ENCODE peak calls at places on chromosomes 6 and 20, in four cellular contexts. H is IMR-90, P is K562, K is keratinocyte. B is an unnamed sample.

GRCh38 chr6:41236276-41236675 is 8.1 kb downstream of the TREML4 start:
- DNase-seq in K (no peak), H (no peak), P (no peak), B (no peak)

GRCh38 chr6:97177905-97178304 is 105.1 kb downstream of the MMS22L start:
- DNase-seq in H (peak; percentile 31), K (no peak), P (no peak), B (no peak)

GRCh38 chr20:35344354-35344837 is 52.2 kb upstream of the FAM83C start:
- DNase-seq in K (no peak), H (peak; percentile 96), P (peak; percentile 57), B (peak; percentile 88)

GRCh38 chr6:14772188-14772587 is 473.7 kb upstream of the JARID2 start:
- DNase-seq in H (no peak), K (no peak), P (no peak), B (no peak)

GRCh38 chr6:155436981-155437749 is 18.5 kb downstream of the NOX3 start:
- DNase-seq in H (peak; percentile 42), P (no peak), K (no peak), B (peak; percentile 65)

GRCh38 chr20:46102940-46103339 is 13.2 kb upstream of the NCOA5 start:
- DNase-seq in P (no peak), K (no peak), H (no peak), B (no peak)

GRCh38 chr20:44025756-44026155 is 111.1 kb downstream of the TOX2 start:
- DNase-seq in P (no peak), K (no peak), H (no peak), B (no peak)

GRCh38 chr6:111591901-111592461 is 13.7 kb downstream of the TRAF3IP2 start:
- DNase-seq in K (peak; percentile 76), P (no peak), H (no peak), B (no peak)

GRCh38 chr20:14210146-14210545 is 127.3 kb downstream of the FLRT3 start:
- DNase-seq in K (no peak), P (no peak), H (no peak), B (no peak)

GRCh38 chr6:121806116-121806515 is 370.7 kb downstream of the GJA1 start:
- DNase-seq in P (no peak), K (no peak), H (no peak), B (no peak)

GRCh38 chr6:101397199-101397598 is 3.7 kb downstream of the GRIK2 start:
- DNase-seq in K (no peak), P (no peak), H (peak; percentile 70), B (no peak)

GRCh38 chr6:50030777-50031562 is 9.2 kb upstream of the DEFB110 start:
- DNase-seq in P (peak; percentile 12), K (no peak), H (peak; percentile 5), B (no peak)

GRCh38 chr6:100464910-100465700 is at the start of gene SIM1:
- DNase-seq in H (peak; percentile 59), K (no peak), P (no peak), B (peak; percentile 91)

GRCh38 chr20:64164123-64164836 is at the start of gene MYT1:
- DNase-seq in K (no peak), P (no peak), H (no peak), B (no peak)

GRCh38 chr6:85464260-85464644 is 14.4 kb downstream of the NT5E start:
- DNase-seq in P (no peak), K (no peak), H (peak; percentile 98), B (peak; percentile 98)

GRCh38 chr6:57252137-57252536 is 30.0 kb upstream of the RAB23 start:
- DNase-seq in K (no peak), H (no peak), P (no peak), B (no peak)

GRCh38 chr6:18216411-18216810 is 47.9 kb downstream of the DEK start:
- DNase-seq in H (peak; percentile 80), P (no peak), K (no peak), B (no peak)

GRCh38 chr6:18410412-18410811 is 23.3 kb downstream of the RNF144B start:
- DNase-seq in K (no peak), P (no peak), H (no peak), B (no peak)

GRCh38 chr6:170162011-170162770 is 128.7 kb downstream of the DLL1 start:
- DNase-seq in P (no peak), K (no peak), H (no peak), B (no peak)

GRCh38 chr6:114284281-114284680 is 58.5 kb downstream of the HS3ST5 start:
- DNase-seq in K (no peak), H (no peak), P (no peak), B (no peak)

GRCh38 chr20:38338849-38339520 is 7.3 kb upstream of the LBP start:
- DNase-seq in H (no peak), K (no peak), P (no peak), B (no peak)

GRCh38 chr6:152233547-152234320 is 403.4 kb downstream of the SYNE1 start:
- DNase-seq in K (no peak), H (no peak), P (no peak), B (peak; percentile 73)

GRCh38 chr6:16805190-16805860 is 44.1 kb upstream of the ATXN1 start:
- DNase-seq in K (peak; percentile 13), H (no peak), P (no peak), B (no peak)

GRCh38 chr20:5393218-5393870 is 76.6 kb upstream of the PROKR2 start:
- DNase-seq in K (no peak), H (no peak), P (no peak), B (no peak)

GRCh38 chr20:35954907-35955251 is 577 bp upstream of the SCAND1 start:
- DNase-seq in H (peak; percentile 43), P (no peak), K (no peak), B (no peak)

GRCh38 chr20:5489596-5489995 is 172.8 kb upstream of the PROKR2 start:
- DNase-seq in H (no peak), P (no peak), K (no peak), B (no peak)

GRCh38 chr6:117781550-117781949 is 106.3 kb downstream of the NUS1 start:
- DNase-seq in H (no peak), K (no peak), P (no peak), B (no peak)

GRCh38 chr6:144133225-144133821 is 17.0 kb upstream of the STX11 start:
- DNase-seq in H (no peak), P (no peak), K (no peak), B (no peak)

GRCh38 chr20:51422912-51423667 is 119.4 kb downstream of the NFATC2 start:
- DNase-seq in P (no peak), H (no peak), K (no peak), B (no peak)

GRCh38 chr6:110552076-110552475 is 75.7 kb upstream of the SLC22A16 start:
- DNase-seq in H (no peak), P (no peak), K (no peak), B (no peak)

GRCh38 chr6:145063091-145063490 is 672.2 kb downstream of the EPM2A start:
- DNase-seq in P (no peak), H (peak; percentile 18), K (no peak), B (no peak)

GRCh38 chr6:124535746-124536145 is 426.5 kb upstream of the RNF217 start:
- DNase-seq in K (no peak), P (no peak), H (no peak), B (peak; percentile 23)

GRCh38 chr6:155120034-155120433 is 124.9 kb downstream of the TIAM2 start:
- DNase-seq in K (no peak), P (no peak), H (no peak), B (no peak)

GRCh38 chr6:5713519-5713918 is 293.2 kb downstream of the NRN1 start:
- DNase-seq in K (no peak), P (no peak), H (no peak), B (no peak)

GRCh38 chr6:138979365-138979764 is 8.7 kb downstream of the REPS1 start:
- DNase-seq in P (no peak), H (peak; percentile 17), K (no peak), B (no peak)

GRCh38 chr6:21601932-21602390 is 8.4 kb downstream of the SOX4 start:
- DNase-seq in H (no peak), P (no peak), K (no peak), B (peak; percentile 34)

GRCh38 chr6:43575105-43575771 is 600 bp downstream of the XPO5 start:
- DNase-seq in P (peak; percentile 85), H (peak; percentile 9), K (no peak), B (peak; percentile 53)

GRCh38 chr6:63502165-63502564 is 70.1 kb upstream of the LOC128125822 start:
- DNase-seq in H (no peak), K (no peak), P (no peak), B (no peak)
- H3K9me1 ChIP-seq in H (no peaks in the 10 kb centered on the region), K (no peaks in the 10 kb centered on the region), P (no peaks in the 10 kb centered on the region), B (no peaks in the 10 kb centered on the region)

GRCh38 chr20:48690888-48691287 is 136.9 kb downstream of the PREX1 start:
- DNase-seq in H (peak; percentile 36), K (no peak), P (peak; percentile 46), B (no peak)

GRCh38 chr20:48689874-48690571 is 137.8 kb downstream of the PREX1 start:
- DNase-seq in K (no peak), H (no peak), P (no peak), B (no peak)

GRCh38 chr20:48694466-48694865 is 133.3 kb downstream of the PREX1 start:
- DNase-seq in K (no peak), P (no peak), H (no peak), B (no peak)

GRCh38 chr20:48689388-48689787 is 138.4 kb downstream of the PREX1 start:
- DNase-seq in H (no peak), K (no peak), P (no peak), B (no peak)

DNA sequence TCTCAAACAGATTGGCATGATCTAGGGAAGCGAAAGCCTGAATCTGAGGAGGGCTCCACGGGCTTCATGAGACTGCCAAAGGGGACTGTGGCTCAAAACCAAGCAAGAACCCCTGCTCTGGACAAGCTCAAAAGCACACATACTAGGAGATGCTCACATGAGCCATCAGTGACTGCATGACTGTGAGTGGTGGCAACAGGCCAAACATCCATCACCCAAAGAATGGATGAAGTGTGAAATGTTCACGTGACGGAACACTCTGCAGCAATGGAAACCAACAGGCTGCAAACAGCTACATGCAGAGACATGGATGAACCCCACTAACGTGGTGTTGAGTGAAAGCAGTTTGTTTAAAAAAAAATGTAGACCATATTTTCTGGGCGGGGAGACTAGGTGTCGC is 136.3 kb downstream of the PREX1 start:
- DNase-seq in K (no peak), H (peak; percentile 20), P (no peak), B (no peak)
- H3K9me1 ChIP-seq in K (no peaks in the 10 kb centered on the region), H (peaks cover 3% of the 10 kb centered on the region), P (peaks cover under 1% of the 10 kb centered on the region), B (no peaks in the 10 kb centered on the region)

GRCh38 chr20:63048516-63049190 is 41.9 kb upstream of the BHLHE23 start:
- DNase-seq in P (no peak), H (no peak), K (no peak), B (no peak)

GRCh38 chr20:63049561-63050221 is 42.9 kb upstream of the BHLHE23 start:
- DNase-seq in P (no peak), H (no peak), K (no peak), B (no peak)

GRCh38 chr20:63050406-63050805 is 43.6 kb upstream of the BHLHE23 start:
- DNase-seq in P (no peak), K (no peak), H (no peak), B (no peak)

GRCh38 chr20:63047946-63048345 is 41.2 kb upstream of the BHLHE23 start:
- DNase-seq in P (no peak), H (no peak), K (no peak), B (no peak)

DNA sequence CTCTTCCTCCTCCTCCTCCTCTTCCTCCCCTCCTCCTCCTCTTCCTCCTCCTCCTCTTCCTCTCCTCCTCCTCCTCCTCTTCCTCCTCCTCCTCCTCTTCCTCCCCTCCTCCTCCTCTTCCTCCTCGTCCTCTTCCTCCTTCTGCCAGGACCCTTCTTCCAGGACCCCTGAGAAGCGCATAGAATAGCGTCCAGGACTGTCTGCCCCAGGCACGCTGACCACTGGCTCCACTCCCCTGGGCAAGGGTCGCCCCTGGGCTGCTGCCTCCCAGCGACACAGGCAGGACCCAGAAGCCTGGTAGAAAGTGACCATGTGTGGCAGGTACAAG is 42.4 kb upstream of the BHLHE23 start:
- DNase-seq in H (no peak), P (no peak), K (no peak), B (no peak)
- H3K9me1 ChIP-seq in H (no peaks in the 10 kb centered on the region), P (peaks cover 4% of the 10 kb centered on the region), K (no peaks in the 10 kb centered on the region), B (no peaks in the 10 kb centered on the region)

GRCh38 chr6:142005044-142005443 is 127.7 kb upstream of the GJE1 start:
- DNase-seq in H (no peak), P (no peak), K (no peak), B (no peak)
- H3K9me1 ChIP-seq in H (peaks cover under 1% of the 10 kb centered on the region), P (no peaks in the 10 kb centered on the region), K (no peaks in the 10 kb centered on the region), B (no peaks in the 10 kb centered on the region)